ENCODE peak calls at places on chromosome 13, in eight cellular contexts. One of them, this sample, is unnamed. For H3K4me1, the result is how much of the 10 kb centered on the place peaks cover.

GRCh38 chr13:97221491-97221890 is 642 bp upstream of the MBNL2 start:
- DNase-seq in A549: no peak
- DNase-seq in endothelial cell of umbilical vein: no peak
- DNase-seq in cardiac muscle cell: no peak
- DNase-seq in iPS DF 6.9: no peak
- DNase-seq in pancreas: no peak
- DNase-seq in CD8-positive, alpha-beta T cell: no peak
- DNase-seq in thoracic aorta: no peak
- DNase-seq in this sample: no peak

GRCh38 chr13:114142640-114143490 is 10.4 kb upstream of the RASA3 start:
- DNase-seq in A549: no peak
- DNase-seq in endothelial cell of umbilical vein: no peak
- DNase-seq in cardiac muscle cell: no peak
- DNase-seq in iPS DF 6.9: no peak
- DNase-seq in pancreas: peak
- DNase-seq in CD8-positive, alpha-beta T cell: peak
- DNase-seq in thoracic aorta: no peak
- DNase-seq in this sample: no peak

GRCh38 chr13:109945206-109945960 is 159.0 kb upstream of the IRS2 start:
- DNase-seq in A549: no peak
- DNase-seq in endothelial cell of umbilical vein: no peak
- DNase-seq in cardiac muscle cell: peak
- DNase-seq in iPS DF 6.9: no peak
- DNase-seq in pancreas: no peak
- DNase-seq in CD8-positive, alpha-beta T cell: no peak
- DNase-seq in thoracic aorta: no peak
- DNase-seq in this sample: peak

GRCh38 chr13:98475521-98475920 is 101.4 kb downstream of the STK24 start:
- DNase-seq in A549: no peak
- DNase-seq in endothelial cell of umbilical vein: peak
- DNase-seq in cardiac muscle cell: peak
- DNase-seq in iPS DF 6.9: peak
- DNase-seq in pancreas: no peak
- DNase-seq in CD8-positive, alpha-beta T cell: no peak
- DNase-seq in thoracic aorta: no peak
- DNase-seq in this sample: no peak

GRCh38 chr13:39037410-39037879 is 444 bp downstream of the PROSER1 start:
- DNase-seq in A549: no peak
- DNase-seq in endothelial cell of umbilical vein: no peak
- DNase-seq in cardiac muscle cell: no peak
- DNase-seq in iPS DF 6.9: no peak
- DNase-seq in pancreas: no peak
- DNase-seq in CD8-positive, alpha-beta T cell: no peak
- DNase-seq in thoracic aorta: no peak
- DNase-seq in this sample: no peak

GRCh38 chr13:43804461-43805070 is 17.8 kb upstream of the ENOX1 start:
- DNase-seq in A549: peak
- DNase-seq in endothelial cell of umbilical vein: peak
- DNase-seq in cardiac muscle cell: peak
- DNase-seq in iPS DF 6.9: no peak
- DNase-seq in pancreas: no peak
- DNase-seq in CD8-positive, alpha-beta T cell: no peak
- DNase-seq in thoracic aorta: no peak
- DNase-seq in this sample: peak

GRCh38 chr13:99206226-99206625 is 5.6 kb downstream of the UBAC2 start:
- DNase-seq in A549: no peak
- DNase-seq in endothelial cell of umbilical vein: no peak
- DNase-seq in cardiac muscle cell: no peak
- DNase-seq in iPS DF 6.9: no peak
- DNase-seq in pancreas: no peak
- DNase-seq in CD8-positive, alpha-beta T cell: no peak
- DNase-seq in thoracic aorta: no peak
- DNase-seq in this sample: no peak

GRCh38 chr13:34897220-34897619 is 44.9 kb upstream of the NBEA start:
- DNase-seq in A549: no peak
- DNase-seq in endothelial cell of umbilical vein: no peak
- DNase-seq in cardiac muscle cell: no peak
- DNase-seq in iPS DF 6.9: no peak
- DNase-seq in pancreas: no peak
- DNase-seq in CD8-positive, alpha-beta T cell: no peak
- DNase-seq in thoracic aorta: no peak
- DNase-seq in this sample: peak

GRCh38 chr13:111547726-111548273 is 227.4 kb downstream of the TEX29 start:
- DNase-seq in A549: no peak
- DNase-seq in endothelial cell of umbilical vein: no peak
- DNase-seq in cardiac muscle cell: no peak
- DNase-seq in iPS DF 6.9: no peak
- DNase-seq in pancreas: no peak
- DNase-seq in CD8-positive, alpha-beta T cell: no peak
- DNase-seq in thoracic aorta: no peak
- DNase-seq in this sample: no peak

GRCh38 chr13:110230661-110231347 is 76.2 kb downstream of the COL4A1 start:
- DNase-seq in A549: no peak
- DNase-seq in endothelial cell of umbilical vein: no peak
- DNase-seq in cardiac muscle cell: no peak
- DNase-seq in iPS DF 6.9: no peak
- DNase-seq in pancreas: no peak
- DNase-seq in CD8-positive, alpha-beta T cell: no peak
- DNase-seq in thoracic aorta: no peak
- DNase-seq in this sample: peak

GRCh38 chr13:87674143-87674772 is 3.1 kb downstream of the SLITRK5 start:
- DNase-seq in A549: no peak
- DNase-seq in endothelial cell of umbilical vein: no peak
- DNase-seq in cardiac muscle cell: no peak
- DNase-seq in iPS DF 6.9: no peak
- DNase-seq in pancreas: no peak
- DNase-seq in CD8-positive, alpha-beta T cell: no peak
- DNase-seq in thoracic aorta: no peak
- DNase-seq in this sample: no peak

GRCh38 chr13:50576156-50576555 is 267.3 kb downstream of the DLEU7 start:
- DNase-seq in A549: no peak
- DNase-seq in endothelial cell of umbilical vein: no peak
- DNase-seq in cardiac muscle cell: no peak
- DNase-seq in iPS DF 6.9: no peak
- DNase-seq in pancreas: peak
- DNase-seq in CD8-positive, alpha-beta T cell: no peak
- DNase-seq in thoracic aorta: no peak
- DNase-seq in this sample: peak

DNA sequence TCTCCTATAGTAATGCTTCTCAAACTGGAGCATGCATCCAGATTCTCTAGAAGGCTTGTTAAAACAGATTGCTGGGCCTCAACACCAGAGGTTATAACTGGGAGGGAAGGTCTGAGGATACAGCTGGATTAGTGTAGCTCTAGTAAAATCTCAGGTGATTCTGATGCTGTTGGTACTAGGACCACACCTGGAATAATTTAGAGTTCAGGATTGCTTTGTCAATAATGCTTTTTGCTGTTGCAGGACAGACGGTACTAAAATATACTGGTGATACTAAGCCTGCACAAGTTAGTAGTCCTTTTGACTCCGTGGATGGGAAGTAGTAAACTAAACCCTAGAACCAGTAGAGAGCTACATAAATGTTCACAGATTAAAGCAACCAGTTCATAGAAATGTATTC is 258.1 kb upstream of the STARD13 start:
- DNase-seq in A549: no peak
- DNase-seq in endothelial cell of umbilical vein: peak
- DNase-seq in cardiac muscle cell: no peak
- DNase-seq in iPS DF 6.9: no peak
- DNase-seq in pancreas: no peak
- DNase-seq in CD8-positive, alpha-beta T cell: no peak
- DNase-seq in thoracic aorta: no peak
- DNase-seq in this sample: peak
- H3K4me1 ChIP-seq in A549: under half
- H3K4me1 ChIP-seq in endothelial cell of umbilical vein: under half
- H3K4me1 ChIP-seq in cardiac muscle cell: under half
- H3K4me1 ChIP-seq in iPS DF 6.9: under half
- H3K4me1 ChIP-seq in pancreas: under half
- H3K4me1 ChIP-seq in CD8-positive, alpha-beta T cell: under half
- H3K4me1 ChIP-seq in thoracic aorta: under half
- H3K4me1 ChIP-seq in this sample: under half

GRCh38 chr13:75759531-75759930 is 123.4 kb downstream of the LMO7 start:
- DNase-seq in A549: no peak
- DNase-seq in endothelial cell of umbilical vein: no peak
- DNase-seq in cardiac muscle cell: no peak
- DNase-seq in iPS DF 6.9: no peak
- DNase-seq in pancreas: no peak
- DNase-seq in CD8-positive, alpha-beta T cell: no peak
- DNase-seq in thoracic aorta: no peak
- DNase-seq in this sample: no peak
- H3K4me1 ChIP-seq in A549: under half
- H3K4me1 ChIP-seq in endothelial cell of umbilical vein: under half
- H3K4me1 ChIP-seq in cardiac muscle cell: under half
- H3K4me1 ChIP-seq in iPS DF 6.9: under half
- H3K4me1 ChIP-seq in pancreas: under half
- H3K4me1 ChIP-seq in CD8-positive, alpha-beta T cell: under half
- H3K4me1 ChIP-seq in thoracic aorta: under half
- H3K4me1 ChIP-seq in this sample: under half

GRCh38 chr13:51953347-51953746 is 57.9 kb downstream of the ATP7B start:
- DNase-seq in A549: no peak
- DNase-seq in endothelial cell of umbilical vein: no peak
- DNase-seq in cardiac muscle cell: no peak
- DNase-seq in iPS DF 6.9: no peak
- DNase-seq in pancreas: no peak
- DNase-seq in CD8-positive, alpha-beta T cell: no peak
- DNase-seq in thoracic aorta: no peak
- DNase-seq in this sample: no peak

GRCh38 chr13:51946163-51946669 is 65.0 kb downstream of the ATP7B start:
- DNase-seq in A549: no peak
- DNase-seq in endothelial cell of umbilical vein: no peak
- DNase-seq in cardiac muscle cell: no peak
- DNase-seq in iPS DF 6.9: no peak
- DNase-seq in pancreas: no peak
- DNase-seq in CD8-positive, alpha-beta T cell: no peak
- DNase-seq in thoracic aorta: no peak
- DNase-seq in this sample: no peak

GRCh38 chr13:51955281-51955771 is 55.9 kb downstream of the ATP7B start:
- DNase-seq in A549: no peak
- DNase-seq in endothelial cell of umbilical vein: no peak
- DNase-seq in cardiac muscle cell: no peak
- DNase-seq in iPS DF 6.9: no peak
- DNase-seq in pancreas: no peak
- DNase-seq in CD8-positive, alpha-beta T cell: no peak
- DNase-seq in thoracic aorta: no peak
- DNase-seq in this sample: peak

GRCh38 chr13:51955841-51956603 is 55.2 kb downstream of the ATP7B start:
- DNase-seq in A549: no peak
- DNase-seq in endothelial cell of umbilical vein: no peak
- DNase-seq in cardiac muscle cell: no peak
- DNase-seq in iPS DF 6.9: no peak
- DNase-seq in pancreas: no peak
- DNase-seq in CD8-positive, alpha-beta T cell: no peak
- DNase-seq in thoracic aorta: no peak
- DNase-seq in this sample: no peak

DNA sequence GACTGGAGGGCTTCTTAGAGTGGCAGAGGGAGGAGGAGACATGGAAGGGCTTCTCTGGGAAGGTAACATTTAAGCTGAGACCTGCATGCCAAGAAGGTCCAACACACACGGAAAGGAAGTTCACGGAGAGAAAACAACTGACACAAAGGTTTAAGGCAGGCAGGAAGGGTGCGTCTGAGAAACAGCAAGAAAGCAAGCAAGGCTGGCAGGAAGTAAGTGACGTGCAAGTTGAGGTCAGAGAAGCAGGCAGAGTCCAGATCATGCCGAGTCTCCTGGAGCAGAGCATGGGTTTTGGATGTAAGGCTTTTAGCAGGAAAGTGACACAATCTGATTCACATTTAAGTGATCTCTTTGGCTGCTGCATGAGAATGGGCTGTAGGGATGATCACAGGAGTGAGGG is 60.5 kb downstream of the ATP7B start:
- DNase-seq in A549: no peak
- DNase-seq in endothelial cell of umbilical vein: peak
- DNase-seq in cardiac muscle cell: peak
- DNase-seq in iPS DF 6.9: no peak
- DNase-seq in pancreas: no peak
- DNase-seq in CD8-positive, alpha-beta T cell: no peak
- DNase-seq in thoracic aorta: no peak
- DNase-seq in this sample: no peak
- H3K4me1 ChIP-seq in A549: under half
- H3K4me1 ChIP-seq in endothelial cell of umbilical vein: under half
- H3K4me1 ChIP-seq in cardiac muscle cell: under half
- H3K4me1 ChIP-seq in iPS DF 6.9: under half
- H3K4me1 ChIP-seq in pancreas: under half
- H3K4me1 ChIP-seq in CD8-positive, alpha-beta T cell: under half
- H3K4me1 ChIP-seq in thoracic aorta: under half
- H3K4me1 ChIP-seq in this sample: under half

GRCh38 chr13:29482504-29482903 is 113.0 kb downstream of the SLC7A1 start:
- DNase-seq in A549: no peak
- DNase-seq in endothelial cell of umbilical vein: no peak
- DNase-seq in cardiac muscle cell: no peak
- DNase-seq in iPS DF 6.9: no peak
- DNase-seq in pancreas: no peak
- DNase-seq in CD8-positive, alpha-beta T cell: no peak
- DNase-seq in thoracic aorta: no peak
- DNase-seq in this sample: no peak

GRCh38 chr13:29479716-29480492 is 115.6 kb downstream of the SLC7A1 start:
- DNase-seq in A549: no peak
- DNase-seq in endothelial cell of umbilical vein: no peak
- DNase-seq in cardiac muscle cell: peak
- DNase-seq in iPS DF 6.9: no peak
- DNase-seq in pancreas: no peak
- DNase-seq in CD8-positive, alpha-beta T cell: no peak
- DNase-seq in thoracic aorta: no peak
- DNase-seq in this sample: no peak

GRCh38 chr13:29481603-29482002 is 113.9 kb downstream of the SLC7A1 start:
- DNase-seq in A549: no peak
- DNase-seq in endothelial cell of umbilical vein: no peak
- DNase-seq in cardiac muscle cell: no peak
- DNase-seq in iPS DF 6.9: no peak
- DNase-seq in pancreas: no peak
- DNase-seq in CD8-positive, alpha-beta T cell: no peak
- DNase-seq in thoracic aorta: no peak
- DNase-seq in this sample: no peak

GRCh38 chr13:29483211-29483610 is 112.3 kb downstream of the SLC7A1 start:
- DNase-seq in A549: no peak
- DNase-seq in endothelial cell of umbilical vein: no peak
- DNase-seq in cardiac muscle cell: no peak
- DNase-seq in iPS DF 6.9: no peak
- DNase-seq in pancreas: peak
- DNase-seq in CD8-positive, alpha-beta T cell: no peak
- DNase-seq in thoracic aorta: no peak
- DNase-seq in this sample: no peak

DNA sequence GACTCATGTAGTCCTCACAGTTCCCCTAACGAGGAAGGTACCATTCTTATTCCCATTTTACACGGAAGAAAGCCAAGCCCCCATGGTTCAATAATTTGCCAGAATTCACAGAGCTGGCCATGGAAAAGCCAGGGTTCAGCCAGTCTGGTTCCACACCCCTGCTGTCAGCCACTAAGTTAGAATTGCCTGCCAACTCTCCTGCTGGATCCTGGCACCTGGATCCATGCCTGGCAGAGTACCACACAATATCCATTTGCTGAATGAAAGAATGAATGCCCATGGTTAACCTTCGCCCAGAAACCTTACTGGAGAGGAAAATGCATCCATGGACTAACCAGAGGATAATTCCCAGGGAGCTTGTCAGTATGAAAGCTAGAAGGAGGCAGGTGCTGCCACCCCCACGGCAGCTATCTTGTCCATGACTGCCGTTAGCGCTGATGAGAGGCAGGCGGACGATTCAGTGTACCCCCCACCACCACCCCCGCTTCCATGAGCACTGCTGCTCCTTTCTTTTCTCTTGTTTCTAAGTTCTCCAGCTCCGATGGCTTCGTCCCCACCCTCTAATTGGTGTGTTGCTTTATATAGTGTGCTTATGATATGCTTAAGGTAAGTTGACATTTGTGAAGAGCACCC is 114.5 kb downstream of the SLC7A1 start:
- DNase-seq in A549: no peak
- DNase-seq in endothelial cell of umbilical vein: no peak
- DNase-seq in cardiac muscle cell: no peak
- DNase-seq in iPS DF 6.9: no peak
- DNase-seq in pancreas: no peak
- DNase-seq in CD8-positive, alpha-beta T cell: no peak
- DNase-seq in thoracic aorta: no peak
- DNase-seq in this sample: no peak
- H3K4me1 ChIP-seq in A549: under half
- H3K4me1 ChIP-seq in endothelial cell of umbilical vein: under half
- H3K4me1 ChIP-seq in cardiac muscle cell: under half
- H3K4me1 ChIP-seq in iPS DF 6.9: under half
- H3K4me1 ChIP-seq in pancreas: under half
- H3K4me1 ChIP-seq in CD8-positive, alpha-beta T cell: under half
- H3K4me1 ChIP-seq in thoracic aorta: under half
- H3K4me1 ChIP-seq in this sample: under half

This sample was measured in PC-3.